ENCODE peak calls at places on chromosome 16, in four cellular contexts. E, I, R and Q are unnamed samples. For H3K9me3, the result is how much of the 10 kb centered on the place peaks cover.

GRCh38 chr16:85536411-85537330 is 76.5 kb upstream of the GSE1 start:
- DNase-seq in R (no peak), E (no peak), I (no peak), Q (no peak)

GRCh38 chr16:70738083-70738977 is 52.5 kb upstream of the MTSS2 start:
- DNase-seq in I (peak), E (no peak), R (peak), Q (no peak)

GRCh38 chr16:82852388-82852998 is 225.7 kb downstream of the CDH13 start:
- DNase-seq in R (no peak), I (no peak), E (no peak), Q (no peak)

GRCh38 chr16:85206472-85207356 is 94.4 kb upstream of the CIBAR2 start:
- DNase-seq in E (no peak), R (no peak), I (no peak), Q (no peak)

GRCh38 chr16:89343501-89344291 is 126.2 kb downstream of the ZNF778 start:
- DNase-seq in R (no peak), I (no peak), E (no peak), Q (no peak)

GRCh38 chr16:72569677-72570076 is 397.7 kb upstream of the PMFBP1 start:
- DNase-seq in I (no peak), R (no peak), E (no peak), Q (no peak)

GRCh38 chr16:72015124-72015523 is 6.6 kb downstream of the DHODH start:
- DNase-seq in E (no peak), I (no peak), R (no peak), Q (no peak)

GRCh38 chr16:75919664-75920063 is 193.4 kb upstream of the CPHXL start:
- DNase-seq in E (no peak), R (no peak), I (no peak), Q (no peak)

GRCh38 chr16:841455-842060 is 41.0 kb upstream of the GNG13 start:
- DNase-seq in R (no peak), E (no peak), I (no peak), Q (no peak)

GRCh38 chr16:67723151-67723915 is 4.2 kb upstream of the GFOD2 start:
- DNase-seq in I (no peak), E (no peak), R (peak), Q (no peak)

GRCh38 chr16:64654137-64654652 is 467.7 kb downstream of the CDH11 start:
- DNase-seq in R (peak), I (no peak), E (no peak), Q (no peak)

GRCh38 chr16:24540575-24541240 is 1.3 kb downstream of the RBBP6 start:
- DNase-seq in E (peak), R (no peak), I (no peak), Q (no peak)

GRCh38 chr16:4288148-4288921 is 15.5 kb upstream of the TFAP4 start:
- DNase-seq in I (peak), R (no peak), E (peak), Q (peak)

GRCh38 chr16:23244122-23244521 is 58.0 kb upstream of the SCNN1B start:
- DNase-seq in R (no peak), I (no peak), E (no peak), Q (no peak)

GRCh38 chr16:31023252-31023602 is 10.1 kb upstream of the STX4 start:
- DNase-seq in E (no peak), I (no peak), R (no peak), Q (no peak)

GRCh38 chr16:46916980-46917379 is 32.8 kb downstream of the GPT2 start:
- DNase-seq in R (no peak), I (no peak), E (no peak), Q (no peak)

GRCh38 chr16:86517652-86518258 is 7.4 kb downstream of the FOXF1 start:
- DNase-seq in R (peak), I (no peak), E (no peak), Q (no peak)

GRCh38 chr16:30354423-30355143 is 525 bp downstream of the CD2BP2 start:
- DNase-seq in I (no peak), R (no peak), E (no peak), Q (no peak)

GRCh38 chr16:55482056-55482455 is 3.1 kb downstream of the MMP2 start:
- DNase-seq in E (no peak), R (no peak), I (no peak), Q (no peak)
- H3K9me3 ChIP-seq in E (under half), R (under half), I (under half), Q (under half)

DNA sequence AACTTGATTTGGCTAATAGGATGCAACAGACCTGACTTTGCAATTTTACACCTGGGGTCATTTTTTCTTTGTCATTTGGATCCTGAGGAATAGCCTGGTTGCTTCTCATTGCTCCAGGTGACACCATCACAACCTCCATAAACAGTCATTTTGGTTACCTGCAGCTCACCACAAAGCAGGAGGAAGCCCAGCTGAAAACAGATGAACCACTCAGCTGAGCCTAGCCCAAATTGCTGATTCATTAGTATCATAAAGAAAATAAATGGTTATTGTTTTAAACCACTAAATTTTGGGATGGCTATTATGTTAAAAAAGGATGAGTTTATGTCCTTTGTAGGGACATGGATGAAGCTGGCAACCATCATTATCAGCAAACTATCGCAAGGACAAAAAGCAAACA is 841.0 kb upstream of the EEF2KMT start:
- DNase-seq in I (no peak), E (no peak), R (no peak), Q (no peak)
- H3K9me3 ChIP-seq in I (under half), E (under half), R (under half), Q (under half)

GRCh38 chr16:5526826-5527225 is 429.2 kb upstream of the EEF2KMT start:
- DNase-seq in R (no peak), I (no peak), E (no peak), Q (no peak)
- H3K9me3 ChIP-seq in R (under half), I (under half), E (under half), Q (under half)

DNA sequence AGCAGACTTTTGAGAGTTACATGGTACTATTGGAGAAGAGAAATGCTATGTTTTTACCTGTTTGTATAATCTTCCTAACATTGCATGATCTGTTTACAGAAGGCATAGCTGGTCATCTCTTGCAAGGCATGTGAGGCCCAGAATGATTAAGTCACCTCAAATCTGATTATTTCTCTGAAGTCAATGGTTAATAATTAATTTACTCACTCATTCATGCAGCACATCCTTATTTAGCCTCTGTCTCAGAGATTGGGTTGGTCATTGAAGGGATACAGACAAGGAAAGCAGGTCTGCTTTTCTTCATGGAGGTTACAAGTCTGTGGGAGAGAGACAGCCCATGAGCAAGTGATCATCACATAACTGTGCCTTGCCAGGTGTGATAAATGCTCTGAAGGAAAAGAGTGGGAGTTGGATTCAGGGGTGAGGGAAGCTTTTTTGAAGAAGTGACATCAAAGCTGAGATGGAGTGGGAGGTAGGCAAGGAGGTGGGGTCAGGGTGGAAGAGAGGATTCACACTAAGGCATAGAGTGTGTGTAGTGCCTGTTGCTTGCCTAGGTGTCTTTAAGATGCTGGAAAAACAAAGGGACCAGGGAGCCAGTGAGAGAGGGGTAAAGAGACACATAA is 16.3 kb upstream of the RBFOX1 start:
- DNase-seq in R (no peak), E (no peak), I (no peak), Q (no peak)
- H3K9me3 ChIP-seq in R (under half), E (under half), I (under half), Q (under half)